ENCODE peak calls at places on chromosomes 1 and 21, in ten cellular contexts. I is dorsolateral prefrontal cortex; V is T-cell; A is stimulated activated CD4-positive, alpha-beta T cell treated with anti-CD3 and anti-CD28 coated beads, Interleukin-1b, Interleukin-23, amount 100 ng/mL, for 4 hours; P is Peyer's patch; F is brain microvascular endothelial cell; N is RKO; U is SJSA1; T is tibial nerve; W is astrocyte of the spinal cord. C is an unnamed sample.

GRCh38 chr1:151816964-151817730 is 11.9 kb upstream of the LINGO4 start:
- DNase-seq in I (no peak), F (no peak), U (no peak), V (no peak), N (no peak), T (no peak), W (no peak), A (no peak), P (no peak), C (no peak)

GRCh38 chr1:205191617-205192016 is 19.9 kb downstream of the DSTYK start:
- DNase-seq in U (no peak), W (no peak), N (no peak), T (no peak), V (no peak), A (no peak), P (no peak), F (no peak), I (no peak), C (no peak)

GRCh38 chr1:183580281-183580682 is 10.0 kb downstream of the NCF2 start:
- DNase-seq in V (no peak), T (no peak), U (no peak), P (peak; percentile 61), I (no peak), W (no peak), F (no peak), A (peak; percentile 5), N (no peak), C (no peak)

GRCh38 chr1:199550384-199551067 is 477.0 kb upstream of the NR5A2 start:
- DNase-seq in W (peak; percentile 61), T (no peak), V (no peak), P (no peak), N (no peak), U (no peak), F (peak; percentile 28), A (no peak), I (no peak), C (peak; percentile 44)

GRCh38 chr1:226104671-226105121 is 42.2 kb downstream of the H3-3A start:
- DNase-seq in U (no peak), V (no peak), N (peak; percentile 59), A (no peak), T (no peak), I (peak; percentile 67), F (peak; percentile 15), P (no peak), W (no peak), C (no peak)

GRCh38 chr21:41460578-41461527 is 34.8 kb downstream of the MX1 start:
- DNase-seq in W (peak; percentile 67), U (peak; percentile 40), T (peak; percentile 53), F (peak; percentile 63), P (peak; percentile 87), A (peak; percentile 21), N (peak; percentile 67), V (peak; percentile 41), I (peak; percentile 14), C (peak; percentile 51)

GRCh38 chr1:47818682-47819502 is 178.3 kb downstream of the TRABD2B start:
- DNase-seq in N (no peak), P (no peak), W (peak; percentile 33), A (no peak), V (no peak), I (no peak), F (peak; percentile 32), T (peak; percentile 37), U (peak; percentile 84), C (peak; percentile 29)

GRCh38 chr1:58524353-58524945 is 22.1 kb downstream of the OMA1 start:
- DNase-seq in P (no peak), N (no peak), U (no peak), W (no peak), A (no peak), V (no peak), I (no peak), T (no peak), F (no peak), C (no peak)

GRCh38 chr1:94237291-94238226 is at the start of gene ARHGAP29:
- DNase-seq in N (peak; percentile 50), V (no peak), W (peak; percentile 78), U (peak; percentile 86), A (peak; percentile 14), I (peak; percentile 89), P (peak; percentile 80), T (peak; percentile 63), F (peak; percentile 74), C (no peak)

GRCh38 chr1:111242805-111243523 is 15.5 kb downstream of the CHI3L2 start:
- DNase-seq in F (no peak), V (no peak), P (no peak), N (no peak), W (no peak), A (no peak), U (no peak), I (no peak), T (no peak), C (no peak)

GRCh38 chr1:39394598-39394997 is 96.8 kb upstream of the BMP8A start:
- DNase-seq in N (no peak), V (no peak), A (peak; percentile 27), P (no peak), W (no peak), I (no peak), F (no peak), U (no peak), T (no peak), C (no peak)

GRCh38 chr1:24199291-24199900 is 12.3 kb upstream of the IFNLR1 start:
- DNase-seq in V (peak; percentile 75), P (peak; percentile 86), I (peak; percentile 80), N (peak; percentile 57), F (peak; percentile 34), W (peak; percentile 56), A (peak; percentile 75), U (peak; percentile 70), T (no peak), C (peak; percentile 35)

GRCh38 chr21:16419188-16419874 is 689.5 kb downstream of the USP25 start:
- DNase-seq in U (peak; percentile 65), I (peak; percentile 59), F (peak; percentile 84), P (peak; percentile 44), N (no peak), T (peak; percentile 25), A (no peak), W (peak; percentile 92), V (no peak), C (peak; percentile 91)

GRCh38 chr1:221394011-221394544 is 347.8 kb downstream of the DUSP10 start:
- DNase-seq in P (no peak), T (no peak), A (no peak), N (no peak), W (peak; percentile 80), U (peak; percentile 73), I (no peak), V (no peak), F (peak; percentile 2), C (peak; percentile 97)

GRCh38 chr1:23905461-23906025 is 7.6 kb downstream of the CNR2 start:
- DNase-seq in N (no peak), W (no peak), A (no peak), I (no peak), U (no peak), P (no peak), V (no peak), T (no peak), F (no peak), C (no peak)

GRCh38 chr1:231642600-231643332 is 16.2 kb downstream of the DISC1 start:
- DNase-seq in U (no peak), I (no peak), A (no peak), P (no peak), V (no peak), F (no peak), W (no peak), N (no peak), T (no peak), C (no peak)

GRCh38 chr1:2348346-2349275 is 42.7 kb downstream of the MORN1 start:
- DNase-seq in N (no peak), V (no peak), A (no peak), U (no peak), W (no peak), T (no peak), P (no peak), F (no peak), I (no peak), C (no peak)

GRCh38 chr1:179630719-179631118 is 39.1 kb downstream of the TDRD5 start:
- DNase-seq in I (no peak), N (no peak), P (no peak), T (no peak), W (no peak), F (no peak), U (no peak), V (no peak), A (no peak), C (no peak)

GRCh38 chr1:220001095-220001501 is 45.2 kb downstream of the EPRS1 start:
- DNase-seq in N (no peak), F (peak; percentile 49), U (peak; percentile 89), W (peak; percentile 58), T (no peak), P (no peak), V (no peak), A (no peak), I (no peak), C (no peak)

GRCh38 chr1:5883129-5884048 is 108.8 kb downstream of the NPHP4 start:
- DNase-seq in P (no peak), I (no peak), U (no peak), W (no peak), A (no peak), N (no peak), T (no peak), V (no peak), F (no peak), C (no peak)

GRCh38 chr1:88791192-88791591 is 100.2 kb downstream of the GTF2B start:
- DNase-seq in P (no peak), W (no peak), T (no peak), V (no peak), F (no peak), N (no peak), A (no peak), I (no peak), U (no peak), C (no peak)

GRCh38 chr1:157144509-157144908 is 6.3 kb upstream of the ETV3 start:
- DNase-seq in V (no peak), F (no peak), P (no peak), T (no peak), I (no peak), U (no peak), A (no peak), N (no peak), W (no peak), C (no peak)

GRCh38 chr1:7389786-7390603 is 381.1 kb upstream of the VAMP3 start:
- DNase-seq in U (no peak), A (no peak), W (no peak), V (no peak), I (peak; percentile 2), N (no peak), P (peak; percentile 40), F (no peak), T (no peak), C (no peak)

GRCh38 chr1:91863498-91863897 is 22.5 kb downstream of the TGFBR3 start:
- DNase-seq in N (no peak), W (no peak), P (no peak), T (no peak), A (no peak), F (no peak), I (no peak), U (no peak), V (no peak), C (no peak)

GRCh38 chr1:32454726-32455125 is 10.1 kb upstream of the ZBTB8B start:
- DNase-seq in T (no peak), N (no peak), W (no peak), I (no peak), F (peak; percentile 55), P (no peak), U (peak; percentile 24), V (no peak), A (no peak), C (no peak)

GRCh38 chr1:2374260-2375155 is 16.8 kb downstream of the MORN1 start:
- DNase-seq in N (no peak), F (no peak), A (no peak), I (no peak), W (no peak), P (peak; percentile 42), T (no peak), V (no peak), U (no peak), C (no peak)

GRCh38 chr1:79599257-79599656 is 592.7 kb upstream of the ADGRL4 start:
- DNase-seq in I (no peak), U (no peak), P (no peak), F (no peak), T (no peak), N (no peak), W (no peak), V (no peak), A (no peak), C (no peak)

GRCh38 chr1:231519166-231519565 is 9.3 kb upstream of the TSNAX start:
- DNase-seq in V (no peak), N (no peak), U (no peak), A (no peak), T (no peak), I (no peak), F (no peak), W (no peak), P (no peak), C (no peak)